ENCODE peak calls at places on chromosomes 4 and X, in eight cellular contexts. W, R, Y, J, G, X, A and I are unnamed samples.

GRCh38 chrX:48989483-48989882 is 12.6 kb downstream of the GRIPAP1 start:
- DNase-seq in W (no peak), R (no peak), Y (no peak), J (no peak), G (no peak), X (peak; percentile 22), A (no peak), I (no peak)

GRCh38 chr4:10184051-10184450 is 67.5 kb upstream of the WDR1 start:
- DNase-seq in W (no peak), R (no peak), Y (no peak), J (no peak), G (no peak), X (peak; percentile 61), A (no peak), I (no peak)

GRCh38 chrX:129599996-129600395 is 54.8 kb downstream of the APLN start:
- DNase-seq in W (no peak), R (no peak), Y (no peak), J (no peak), G (no peak), X (no peak), A (no peak), I (no peak)

GRCh38 chr4:143616771-143617170 is 83.7 kb downstream of the FREM3 start:
- DNase-seq in W (no peak), R (no peak), Y (peak; percentile 95), J (no peak), G (no peak), X (peak; percentile 10), A (no peak), I (no peak)

GRCh38 chrX:10171291-10171690 is 14.5 kb downstream of the CLCN4 start:
- DNase-seq in W (no peak), R (no peak), Y (no peak), J (no peak), G (no peak), X (no peak), A (no peak), I (no peak)

GRCh38 chr4:184635381-184635780 is 13.9 kb downstream of the CASP3 start:
- DNase-seq in W (no peak), R (no peak), Y (no peak), J (no peak), G (no peak), X (peak; percentile 36), A (no peak), I (no peak)

GRCh38 chrX:21438792-21439191 is 64.6 kb downstream of the CNKSR2 start:
- DNase-seq in W (no peak), R (no peak), Y (no peak), J (no peak), G (no peak), X (no peak), A (peak; percentile 19), I (no peak)

GRCh38 chr4:85548841-85549240 is 73.9 kb downstream of the ARHGAP24 start:
- DNase-seq in W (no peak), R (no peak), Y (no peak), J (no peak), G (no peak), X (no peak), A (no peak), I (no peak)

GRCh38 chr4:71553605-71554004 is 214.8 kb downstream of the SLC4A4 start:
- DNase-seq in W (peak; percentile 38), R (peak; percentile 13), Y (peak; percentile 41), J (no peak), G (no peak), X (peak; percentile 61), A (no peak), I (no peak)

GRCh38 chr4:168484626-168485025 is 4.3 kb upstream of the DDX60L start:
- DNase-seq in W (no peak), R (no peak), Y (peak; percentile 80), J (no peak), G (no peak), X (peak; percentile 60), A (no peak), I (no peak)

GRCh38 chrX:120023259-120023658 is 54.2 kb downstream of the RHOXF2B start:
- DNase-seq in W (no peak), R (no peak), Y (no peak), J (no peak), G (no peak), X (no peak), A (no peak), I (no peak)

DNA sequence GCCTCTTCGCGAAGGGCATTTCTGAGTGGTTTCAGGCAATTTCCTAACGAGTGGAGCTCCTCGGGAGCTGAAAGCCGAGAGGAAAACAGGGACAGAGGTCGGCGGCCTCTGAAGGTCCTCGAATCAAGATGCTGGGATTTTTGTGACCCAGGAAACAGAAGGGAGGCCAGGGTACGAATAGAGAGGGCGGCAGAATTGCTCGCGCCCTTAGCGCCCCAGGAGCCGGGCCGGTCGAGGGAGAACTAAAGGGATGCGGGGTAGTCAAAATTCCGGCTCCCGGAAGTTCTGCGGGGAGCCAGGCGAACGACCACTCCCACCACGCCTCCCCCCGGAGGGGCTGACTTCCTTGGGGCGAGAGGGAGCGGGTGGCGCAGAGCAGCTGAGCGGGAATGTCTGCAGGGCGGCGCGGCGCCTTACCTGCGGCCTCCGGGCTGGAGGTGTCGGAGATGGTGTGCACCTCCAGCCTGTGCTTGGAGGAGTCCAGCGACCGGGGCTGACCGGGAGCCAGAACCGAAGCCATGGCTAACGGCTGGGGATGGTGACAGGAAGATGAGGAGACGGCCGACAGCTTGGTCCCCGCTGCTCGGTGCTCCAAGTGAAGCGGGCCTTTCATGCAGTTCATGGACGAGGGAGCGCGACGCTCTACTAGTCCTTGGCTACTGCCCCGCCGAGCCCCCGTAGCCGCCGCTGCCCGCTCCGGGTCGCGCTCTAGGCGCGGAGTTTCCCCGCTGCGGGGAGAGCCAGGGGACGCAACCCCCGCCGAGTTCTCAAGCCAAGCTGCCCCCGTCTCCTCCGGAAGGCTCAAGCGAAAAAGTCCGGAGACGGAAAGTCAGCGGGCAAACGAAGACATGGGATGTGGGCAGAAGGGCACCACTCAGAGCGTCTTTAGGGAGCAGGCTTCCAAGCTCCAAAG is 782 bp downstream of the PITX2 start:
- DNase-seq in W (peak; percentile 89), R (peak; percentile 63), Y (no peak), J (no peak), G (no peak), X (no peak), A (no peak), I (no peak)
- H3K36me3 ChIP-seq in W (no peaks in the 10 kb centered on the region), R (no peaks in the 10 kb centered on the region), Y (no peaks in the 10 kb centered on the region), J (no peaks in the 10 kb centered on the region), G (no peaks in the 10 kb centered on the region), X (no peaks in the 10 kb centered on the region), A (no peaks in the 10 kb centered on the region), I (no peaks in the 10 kb centered on the region)

GRCh38 chr4:55001538-55001937 is 123.9 kb downstream of the KDR start:
- DNase-seq in W (no peak), R (no peak), Y (peak; percentile 4), J (no peak), G (no peak), X (no peak), A (no peak), I (no peak)

GRCh38 chr4:55008166-55009056 is 117.0 kb downstream of the KDR start:
- DNase-seq in W (peak; percentile 39), R (peak; percentile 12), Y (no peak), J (no peak), G (no peak), X (peak; percentile 42), A (no peak), I (peak; percentile 35)

GRCh38 chr4:55002431-55002830 is 123.0 kb downstream of the KDR start:
- DNase-seq in W (no peak), R (no peak), Y (no peak), J (no peak), G (no peak), X (no peak), A (no peak), I (no peak)

GRCh38 chr4:55005910-55006309 is 119.5 kb downstream of the KDR start:
- DNase-seq in W (no peak), R (no peak), Y (no peak), J (no peak), G (no peak), X (no peak), A (no peak), I (no peak)

DNA sequence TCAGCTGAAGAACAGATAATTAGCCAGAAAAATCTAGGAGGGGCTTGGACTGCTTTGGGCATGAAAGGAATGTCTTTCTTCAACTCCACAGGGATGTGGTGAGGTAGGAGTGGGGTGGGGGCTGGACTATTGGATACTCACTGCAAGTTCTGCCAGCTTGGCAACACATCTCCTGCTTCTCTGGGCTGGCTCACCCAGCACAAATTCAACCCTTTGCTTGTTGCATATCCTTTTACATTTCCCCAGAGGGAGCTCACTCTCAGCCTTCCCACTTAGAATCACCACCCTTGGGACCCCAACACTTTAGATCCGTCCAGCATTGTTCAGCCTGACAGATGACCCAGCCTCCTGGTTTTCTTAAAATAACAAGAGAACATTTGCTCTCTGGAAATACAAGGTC is 120.6 kb downstream of the KDR start:
- DNase-seq in W (no peak), R (peak; percentile 20), Y (peak; percentile 60), J (no peak), G (peak; percentile 48), X (peak; percentile 79), A (no peak), I (no peak)
- H3K36me3 ChIP-seq in W (no peaks in the 10 kb centered on the region), R (no peaks in the 10 kb centered on the region), Y (no peaks in the 10 kb centered on the region), J (no peaks in the 10 kb centered on the region), G (no peaks in the 10 kb centered on the region), X (no peaks in the 10 kb centered on the region), A (no peaks in the 10 kb centered on the region), I (no peaks in the 10 kb centered on the region)

GRCh38 chr4:107997001-107997788 is 7.5 kb downstream of the HADH start:
- DNase-seq in W (no peak), R (no peak), Y (peak; percentile 81), J (no peak), G (no peak), X (no peak), A (no peak), I (no peak)

GRCh38 chr4:108001540-108001939 is 11.9 kb downstream of the HADH start:
- DNase-seq in W (no peak), R (no peak), Y (no peak), J (no peak), G (no peak), X (no peak), A (no peak), I (no peak)

GRCh38 chr4:107997794-107998193 is 8.1 kb downstream of the HADH start:
- DNase-seq in W (no peak), R (no peak), Y (no peak), J (no peak), G (no peak), X (no peak), A (no peak), I (no peak)

GRCh38 chr4:108003964-108004630 is 14.4 kb downstream of the HADH start:
- DNase-seq in W (no peak), R (no peak), Y (no peak), J (no peak), G (no peak), X (no peak), A (no peak), I (no peak)

GRCh38 chr4:107999932-108000539 is 10.3 kb downstream of the HADH start:
- DNase-seq in W (no peak), R (no peak), Y (no peak), J (no peak), G (no peak), X (no peak), A (no peak), I (no peak)
- H3K36me3 ChIP-seq in W (no peaks in the 10 kb centered on the region), R (no peaks in the 10 kb centered on the region), Y (no peaks in the 10 kb centered on the region), J (no peaks in the 10 kb centered on the region), G (no peaks in the 10 kb centered on the region), X (no peaks in the 10 kb centered on the region), A (no peaks in the 10 kb centered on the region), I (peaks cover 9% of the 10 kb centered on the region)

DNA sequence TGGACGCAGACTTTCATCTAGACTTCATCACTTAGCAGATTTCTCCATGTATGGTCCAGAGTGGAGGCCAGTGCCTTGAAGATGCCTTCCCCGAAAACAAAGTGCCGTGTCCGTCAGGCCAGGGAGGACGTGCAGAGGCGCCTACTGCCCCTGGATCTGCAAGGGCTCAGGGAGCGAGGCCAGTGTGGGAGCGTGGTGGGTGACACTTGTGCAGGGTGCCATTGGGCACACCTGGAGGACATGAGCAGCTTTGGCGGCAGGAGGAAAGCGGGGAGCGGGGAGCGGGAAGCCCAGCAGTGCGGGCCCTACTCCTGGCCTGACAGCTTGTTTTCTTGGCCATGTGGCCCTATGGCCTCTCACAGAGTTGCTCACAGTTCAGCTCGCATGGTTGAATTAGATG is 25.8 kb downstream of the WFS1 start:
- DNase-seq in W (no peak), R (no peak), Y (no peak), J (no peak), G (no peak), X (no peak), A (no peak), I (no peak)
- H3K36me3 ChIP-seq in W (no peaks in the 10 kb centered on the region), R (no peaks in the 10 kb centered on the region), Y (peaks cover 5% of the 10 kb centered on the region), J (no peaks in the 10 kb centered on the region), G (peaks cover 16% of the 10 kb centered on the region), X (no peaks in the 10 kb centered on the region), A (no peaks in the 10 kb centered on the region), I (no peaks in the 10 kb centered on the region)